ENCODE peak calls at places on chromosomes 2 and 18, in eight cellular contexts. H is MM.1S; N is stimulated activated CD8-positive, alpha-beta memory T cell treated with anti-CD3 and anti-CD28 coated beads, Interleukin-4, amount 100 ng/mL, for 1 hour; S is DMS153; K is SW480; B is AG04450; Q is GM12865; G is small intestine. P is an unnamed sample.

GRCh38 chr18:8037296-8037695 is 470.2 kb downstream of the PTPRM start:
- DNase-seq in B (no peak), S (no peak), H (no peak), Q (no peak), K (no peak), G (no peak), N (no peak), P (no peak)

GRCh38 chr2:201643216-201643651 is at the start of gene TMEM237:
- DNase-seq in G (peak), K (peak), B (no peak), N (no peak), Q (peak), S (no peak), H (peak), P (peak)

GRCh38 chr18:8828300-8828699 is 122.9 kb downstream of the MTCL1 start:
- DNase-seq in Q (no peak), K (no peak), N (no peak), B (no peak), G (no peak), H (no peak), S (no peak), P (no peak)

GRCh38 chr2:102424754-102425153 is 1.8 kb downstream of the IL18RAP start:
- DNase-seq in G (no peak), S (no peak), H (no peak), Q (peak), K (no peak), N (no peak), B (no peak), P (no peak)

GRCh38 chr18:45730832-45731545 is 7.0 kb downstream of the SLC14A1 start:
- DNase-seq in Q (no peak), S (no peak), H (no peak), K (peak), G (no peak), B (peak), N (no peak), P (no peak)

GRCh38 chr2:190858817-190859216 is 21.8 kb upstream of the GLS start:
- DNase-seq in N (no peak), Q (no peak), H (no peak), K (no peak), B (no peak), G (no peak), S (no peak), P (no peak)

GRCh38 chr2:230687498-230687897 is 25.1 kb upstream of the CAB39 start:
- DNase-seq in G (peak), B (no peak), H (no peak), N (no peak), K (peak), S (no peak), Q (no peak), P (no peak)

GRCh38 chr2:236120006-236120740 is 48.0 kb downstream of the GBX2 start:
- DNase-seq in S (peak), G (no peak), H (no peak), K (no peak), N (no peak), B (no peak), Q (no peak), P (no peak)

GRCh38 chr18:78812067-78812466 is 167.6 kb upstream of the SALL3 start:
- DNase-seq in S (no peak), G (no peak), N (no peak), Q (no peak), K (no peak), B (no peak), H (no peak), P (no peak)

GRCh38 chr18:70333757-70334156 is 44.9 kb downstream of the SOCS6 start:
- DNase-seq in N (no peak), K (no peak), B (peak), H (no peak), G (no peak), S (no peak), Q (no peak), P (no peak)

GRCh38 chr2:237156131-237156856 is 70.6 kb downstream of the COPS8 start:
- DNase-seq in S (no peak), B (peak), N (no peak), K (no peak), H (peak), Q (peak), G (no peak), P (peak)

GRCh38 chr2:45119038-45119437 is 109.8 kb upstream of the SIX2 start:
- DNase-seq in K (peak), N (no peak), Q (no peak), H (no peak), G (no peak), B (peak), S (no peak), P (no peak)

GRCh38 chr18:3605562-3606443 is 155.8 kb downstream of the TGIF1 start:
- DNase-seq in N (no peak), Q (no peak), K (peak), G (peak), B (no peak), H (no peak), S (no peak), P (no peak)

GRCh38 chr2:180664507-180664906 is 315.9 kb upstream of the UBE2E3 start:
- DNase-seq in B (no peak), H (no peak), G (no peak), K (no peak), Q (no peak), S (no peak), N (no peak), P (no peak)

GRCh38 chr2:25855065-25855464 is 23.2 kb downstream of the ASXL2 start:
- DNase-seq in Q (no peak), N (no peak), K (no peak), G (no peak), H (no peak), S (no peak), B (no peak), P (no peak)

GRCh38 chr2:186533717-186534116 is 47.7 kb downstream of the ZC3H15 start:
- DNase-seq in G (peak), B (no peak), K (no peak), Q (no peak), S (no peak), N (no peak), H (no peak), P (no peak)

GRCh38 chr2:28552045-28552823 is 56.4 kb downstream of the PLB1 start:
- DNase-seq in B (no peak), N (no peak), S (no peak), Q (no peak), H (no peak), K (no peak), G (peak), P (no peak)